ENCODE peak calls at places on chromosomes 1 and 21, in ten cellular contexts. W is Caco-2, I is lung, C is left ventricle myocardium inferior, Z is breast epithelium, F is PC-3, M is Peyer's patch, K is cardiac muscle cell, T is psoas muscle, R is GM23338. Q is an unnamed sample. For H3K4me1, the result is how much of the 10 kb centered on the place peaks cover.

GRCh38 chr1:18957136-18957521 is 653 bp upstream of the IFFO2 start:
- DNase-seq in W (no peak), K (peak), I (no peak), T (no peak), M (no peak), F (no peak), Z (no peak), C (no peak), R (peak), Q (peak)

GRCh38 chr21:29299906-29300546 is 1.3 kb downstream of the BACH1 start:
- DNase-seq in W (peak), Z (no peak), M (peak), I (peak), C (peak), R (peak), F (peak), T (peak), K (peak), Q (peak)

GRCh38 chr1:211581521-211581920 is 2.6 kb upstream of the SLC30A1 start:
- DNase-seq in M (no peak), K (no peak), W (no peak), C (no peak), T (peak), Z (no peak), R (no peak), F (no peak), I (no peak), Q (no peak)

GRCh38 chr1:9534953-9535352 is 4.3 kb upstream of the SLC25A33 start:
- DNase-seq in I (no peak), C (no peak), F (no peak), M (no peak), W (no peak), K (no peak), R (no peak), Z (no peak), T (no peak), Q (no peak)

GRCh38 chr1:22104865-22105437 is 37.9 kb downstream of the WNT4 start:
- DNase-seq in R (no peak), Z (no peak), W (no peak), C (no peak), K (no peak), T (no peak), I (no peak), F (no peak), M (peak), Q (no peak)

GRCh38 chr1:230286890-230287269 is 139.3 kb downstream of the PGBD5 start:
- DNase-seq in I (no peak), M (no peak), Z (no peak), K (no peak), W (no peak), R (no peak), F (no peak), T (no peak), C (no peak), Q (no peak)

GRCh38 chr1:7008975-7009740 is 223.9 kb downstream of the CAMTA1 start:
- DNase-seq in T (no peak), M (no peak), F (no peak), Z (no peak), K (no peak), C (no peak), I (no peak), R (no peak), W (no peak), Q (no peak)

GRCh38 chr1:200038645-200038986 is 11.1 kb downstream of the NR5A2 start:
- DNase-seq in C (no peak), T (no peak), F (no peak), R (peak), Z (no peak), M (no peak), K (peak), I (no peak), W (no peak), Q (no peak)

GRCh38 chr1:241113557-241113956 is 243.4 kb downstream of the RGS7 start:
- DNase-seq in C (no peak), F (no peak), M (no peak), K (no peak), I (no peak), W (no peak), T (no peak), R (no peak), Z (no peak), Q (no peak)

GRCh38 chr1:61552630-61553029 is 172.3 kb downstream of the TM2D1 start:
- DNase-seq in T (no peak), F (no peak), I (no peak), K (no peak), M (no peak), C (no peak), R (no peak), Z (no peak), W (no peak), Q (no peak)

GRCh38 chr1:162388615-162389014 is 7.1 kb downstream of the C1orf226 start:
- DNase-seq in Z (no peak), W (no peak), F (no peak), M (no peak), R (no peak), T (no peak), I (no peak), K (no peak), C (no peak), Q (no peak)

GRCh38 chr1:58735591-58735990 is 35.7 kb upstream of the MYSM1 start:
- DNase-seq in F (no peak), R (no peak), C (no peak), T (no peak), W (no peak), K (no peak), I (no peak), M (no peak), Z (no peak), Q (no peak)

GRCh38 chr1:150596095-150596892 is 16.9 kb upstream of the MCL1 start:
- DNase-seq in F (peak), C (no peak), M (no peak), K (no peak), W (no peak), Z (no peak), T (no peak), R (no peak), I (no peak), Q (no peak)

GRCh38 chr1:26584022-26584485 is 54.5 kb downstream of the RPS6KA1 start:
- DNase-seq in K (no peak), W (peak), R (peak), T (no peak), I (no peak), Z (peak), C (no peak), M (no peak), F (peak), Q (no peak)

GRCh38 chr1:205375816-205376545 is 19.3 kb upstream of the KLHDC8A start:
- DNase-seq in I (no peak), F (peak), C (no peak), Z (no peak), W (peak), R (peak), K (peak), T (no peak), M (peak), Q (peak)

GRCh38 chr1:195804547-195804946 is 803.7 kb downstream of the KCNT2 start:
- DNase-seq in R (no peak), F (peak), C (no peak), W (no peak), Z (no peak), T (no peak), M (no peak), K (no peak), I (no peak), Q (no peak)

GRCh38 chr1:167905182-167905581 is 8.8 kb downstream of the ADCY10 start:
- DNase-seq in I (no peak), C (no peak), K (no peak), F (no peak), Z (no peak), M (no peak), R (peak), W (no peak), T (no peak), Q (no peak)

GRCh38 chr1:18446751-18447150 is 34.0 kb upstream of the KLHDC7A start:
- DNase-seq in M (no peak), W (no peak), K (no peak), F (no peak), R (no peak), C (no peak), Z (no peak), T (no peak), I (no peak), Q (no peak)

GRCh38 chr1:230717251-230717650 is 3.3 kb upstream of the AGT start:
- DNase-seq in R (no peak), T (no peak), M (no peak), W (no peak), F (no peak), K (no peak), I (no peak), Z (no peak), C (no peak), Q (no peak)

GRCh38 chr1:236209713-236210112 is 67.4 kb downstream of the GPR137B start:
- DNase-seq in C (no peak), R (no peak), M (no peak), I (no peak), W (no peak), T (no peak), F (no peak), K (no peak), Z (no peak), Q (no peak)

GRCh38 chr21:31660134-31660565 is 657 bp downstream of the SOD1 start:
- DNase-seq in C (no peak), F (peak), R (peak), Z (no peak), I (peak), W (no peak), M (peak), K (peak), T (no peak), Q (peak)

GRCh38 chr1:20322825-20323612 is 32.3 kb downstream of the VWA5B1 start:
- DNase-seq in Z (no peak), F (no peak), C (no peak), I (no peak), R (no peak), K (no peak), M (peak), W (no peak), T (no peak), Q (no peak)

GRCh38 chr1:47906009-47906432 is 91.2 kb downstream of the TRABD2B start:
- DNase-seq in F (peak), T (no peak), C (no peak), K (no peak), R (no peak), W (no peak), Z (no peak), I (peak), M (no peak), Q (no peak)

GRCh38 chr1:14693996-14694395 is 95.5 kb downstream of the KAZN start:
- DNase-seq in I (no peak), K (no peak), F (no peak), W (no peak), M (no peak), Z (no peak), C (no peak), T (no peak), R (no peak), Q (no peak)

GRCh38 chr1:59898927-59899326 is 27.6 kb downstream of the CYP2J2 start:
- DNase-seq in R (no peak), I (no peak), K (no peak), W (no peak), Z (no peak), C (no peak), M (no peak), T (no peak), F (no peak), Q (no peak)

GRCh38 chr1:67883069-67883468 is 49.8 kb upstream of the GNG12 start:
- DNase-seq in I (no peak), T (no peak), K (no peak), R (no peak), F (peak), M (no peak), C (no peak), W (no peak), Z (no peak), Q (no peak)

GRCh38 chr1:77282866-77283539 is 1.2 kb downstream of the AK5 start:
- DNase-seq in I (no peak), Z (no peak), T (peak), R (peak), F (no peak), W (no peak), C (no peak), K (peak), M (no peak), Q (no peak)

GRCh38 chr1:112033422-112034120 is 44.1 kb upstream of the KCND3 start:
- DNase-seq in Z (no peak), W (no peak), K (no peak), I (no peak), F (no peak), M (no peak), R (no peak), C (no peak), T (no peak), Q (no peak)

GRCh38 chr1:2145946-2146835 is 48.4 kb downstream of the FAAP20 start:
- DNase-seq in T (peak), K (no peak), M (no peak), Z (no peak), W (no peak), R (no peak), C (peak), I (no peak), F (no peak), Q (no peak)

GRCh38 chr1:20983297-20983889 is 193.3 kb downstream of the EIF4G3 start:
- DNase-seq in K (no peak), C (no peak), M (no peak), Z (no peak), F (peak), W (no peak), T (no peak), I (no peak), R (no peak), Q (no peak)

GRCh38 chr1:153795934-153796785 is 21.0 kb downstream of the SLC27A3 start:
- DNase-seq in Z (no peak), M (no peak), W (no peak), T (no peak), R (no peak), F (no peak), K (no peak), C (no peak), I (no peak), Q (no peak)
- H3K4me1 ChIP-seq in Z (under half), M (under half), W (under half), T (under half), R (under half), F (under half), K (under half), C (under half), I (under half), Q (under half)

GRCh38 chr1:24564695-24565094 is 8.8 kb downstream of the NCMAP start:
- DNase-seq in W (no peak), I (no peak), K (no peak), F (peak), R (no peak), C (no peak), T (no peak), Z (no peak), M (no peak), Q (no peak)

GRCh38 chr1:24570265-24571125 is 14.6 kb downstream of the NCMAP start:
- DNase-seq in K (no peak), T (no peak), W (no peak), I (no peak), F (no peak), C (no peak), R (no peak), Z (no peak), M (no peak), Q (no peak)

GRCh38 chr1:24568475-24568874 is 12.6 kb downstream of the NCMAP start:
- DNase-seq in I (no peak), M (no peak), R (no peak), F (no peak), W (no peak), K (no peak), C (no peak), Z (no peak), T (no peak), Q (no peak)

GRCh38 chr1:24566266-24566867 is 10.5 kb downstream of the NCMAP start:
- DNase-seq in K (no peak), Z (no peak), C (no peak), T (no peak), F (peak), R (no peak), M (no peak), W (no peak), I (no peak), Q (no peak)

DNA sequence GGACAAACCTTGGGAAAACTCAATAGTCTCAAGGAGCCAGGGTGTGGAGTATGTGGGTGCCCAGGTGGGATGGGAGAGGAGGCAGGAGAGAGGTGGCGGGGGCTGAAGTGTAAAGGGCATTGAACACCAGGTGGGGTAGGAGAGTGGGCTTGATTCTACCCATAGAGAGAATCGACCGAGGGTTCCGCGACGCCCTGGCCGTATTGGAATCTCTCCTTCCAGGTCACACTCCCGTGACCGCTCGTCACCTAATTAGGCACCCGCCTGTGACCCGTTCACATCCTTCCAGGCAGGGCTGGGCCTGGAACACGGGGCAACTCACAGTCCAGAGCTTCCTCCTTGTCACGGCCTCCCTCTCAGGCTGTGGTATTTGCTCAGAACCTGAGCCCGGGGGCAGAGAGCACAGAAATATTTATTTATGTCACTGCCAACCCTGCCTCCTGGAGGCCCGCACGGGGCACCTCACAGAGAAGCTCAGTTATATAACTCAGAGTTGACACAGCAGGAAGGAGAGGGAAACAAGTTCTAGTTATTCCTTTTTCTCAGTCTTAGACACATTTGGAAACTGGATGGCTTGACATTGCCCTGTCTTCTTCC is 12.0 kb downstream of the NCMAP start:
- DNase-seq in F (peak), K (no peak), Z (peak), T (no peak), M (no peak), I (peak), W (peak), C (no peak), R (peak), Q (no peak)
- TF ChIP-seq CTCF in F (peak), K (no peak), Z (peak), T (no peak), M (peak), I (no peak), W (no peak), C (no peak), R (no peak), Q (no peak)

GRCh38 chr1:12457771-12458170 is 160.2 kb downstream of the DHRS3 start:
- DNase-seq in I (no peak), R (no peak), Z (no peak), C (no peak), T (peak), F (no peak), W (no peak), M (no peak), K (no peak), Q (no peak)
- H3K4me3 ChIP-seq in I (no peak), R (no peak), Z (no peak), C (no peak), T (no peak), F (no peak), W (no peak), M (no peak), K (no peak), Q (no peak)

DNA sequence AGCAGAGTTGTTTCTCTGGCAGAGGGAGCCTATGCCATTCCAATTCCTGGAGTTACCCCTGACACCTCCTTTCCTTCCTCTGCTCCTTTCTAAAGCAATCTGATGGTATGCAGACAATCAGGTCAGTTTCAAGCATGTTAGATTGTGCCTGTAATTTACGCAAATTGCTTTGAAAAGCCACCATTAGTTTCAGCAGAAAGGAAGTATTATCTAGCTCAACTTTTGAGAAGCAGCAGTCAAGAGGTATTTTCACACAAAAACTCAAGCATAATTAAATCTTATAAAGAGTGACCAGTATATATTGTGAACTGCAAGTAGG is 2.2 kb downstream of the ERRFI1 start:
- DNase-seq in F (no peak), K (no peak), Z (no peak), I (no peak), M (no peak), W (no peak), R (no peak), C (no peak), T (no peak), Q (no peak)
- H3K4me1 ChIP-seq in F (half or more), K (under half), Z (under half), I (under half), M (under half), W (half or more), R (half or more), C (half or more), T (half or more), Q (under half)

GRCh38 chr1:29259802-29260441 is 23.6 kb downstream of the PTPRU start:
- DNase-seq in Z (no peak), T (peak), W (no peak), R (peak), M (no peak), K (peak), C (peak), F (no peak), I (no peak), Q (peak)

GRCh38 chr1:29256979-29257804 is 20.9 kb downstream of the PTPRU start:
- DNase-seq in W (no peak), R (peak), T (no peak), M (no peak), C (no peak), F (no peak), I (no peak), K (peak), Z (no peak), Q (peak)

GRCh38 chr1:29258189-29258973 is 22.1 kb downstream of the PTPRU start:
- DNase-seq in T (no peak), K (peak), M (no peak), Z (no peak), I (no peak), W (no peak), R (no peak), F (no peak), C (no peak), Q (no peak)

GRCh38 chr1:29260531-29260930 is 24.2 kb downstream of the PTPRU start:
- DNase-seq in F (no peak), C (no peak), T (no peak), M (no peak), Z (no peak), I (no peak), W (no peak), R (peak), K (no peak), Q (no peak)

GRCh38 chr1:29258974-29259801 is 22.9 kb downstream of the PTPRU start:
- DNase-seq in K (no peak), T (no peak), Z (no peak), M (no peak), C (no peak), R (peak), I (no peak), F (no peak), W (no peak), Q (no peak)
- TF ChIP-seq CTCF in K (no peak), T (no peak), Z (no peak), M (no peak), C (no peak), R (no peak), I (no peak), F (no peak), W (no peak), Q (no peak)

GRCh38 chr1:116911166-116911553 is 1.4 kb downstream of the PTGFRN start:
- DNase-seq in R (no peak), K (no peak), Z (no peak), M (no peak), I (no peak), C (no peak), T (no peak), W (no peak), F (no peak), Q (no peak)

GRCh38 chr1:116912846-116913245 is 3.1 kb downstream of the PTGFRN start:
- DNase-seq in Z (no peak), W (no peak), F (no peak), I (no peak), C (no peak), K (no peak), T (no peak), R (no peak), M (no peak), Q (no peak)

GRCh38 chr1:116913941-116914340 is 4.2 kb downstream of the PTGFRN start:
- DNase-seq in M (no peak), W (no peak), R (no peak), F (no peak), T (no peak), K (no peak), C (no peak), I (no peak), Z (no peak), Q (no peak)

GRCh38 chr1:116910379-116911165 is 856 bp downstream of the PTGFRN start:
- DNase-seq in M (peak), F (peak), C (peak), W (peak), K (peak), R (peak), Z (no peak), I (peak), T (peak), Q (peak)

GRCh38 chr1:116911779-116912469 is 2.2 kb downstream of the PTGFRN start:
- DNase-seq in T (no peak), R (no peak), Z (no peak), I (no peak), W (no peak), C (no peak), M (no peak), F (no peak), K (no peak), Q (no peak)
- H3K4me3 ChIP-seq in T (no peak), R (peak), Z (no peak), I (no peak), W (no peak), C (peak), M (peak), F (peak), K (no peak), Q (no peak)

GRCh38 chr21:42377951-42378340 is 11.6 kb upstream of the TFF1 start:
- DNase-seq in I (no peak), F (no peak), K (no peak), Z (peak), R (no peak), C (no peak), M (no peak), T (no peak), W (no peak), Q (no peak)
- H3K4me1 ChIP-seq in I (under half), F (under half), K (under half), Z (under half), R (under half), C (under half), M (under half), T (under half), W (under half), Q (under half)

GRCh38 chr1:174726167-174726879 is 273.4 kb upstream of the CACYBP start:
- DNase-seq in W (peak), F (peak), C (no peak), T (no peak), K (peak), Z (no peak), R (peak), M (no peak), I (no peak), Q (no peak)
- TF ChIP-seq CTCF in W (peak), F (peak), C (peak), T (peak), K (peak), Z (peak), R (peak), M (peak), I (no peak), Q (peak)

Q was measured in BE2C.